ENCODE peak calls at places on chromosomes 5 and 9, in nine cellular contexts. One of them, this sample, is unnamed.
A peak's percentile ranks its signal among the peaks of the same experiment; 100 is the strongest.

GRCh38 chr5:157732130-157732783 is 1.0 kb downstream of the THG1L start:
- DNase-seq in mammary epithelial cell: no peak
- DNase-seq in colonic mucosa: no peak
- DNase-seq in spleen: no peak
- DNase-seq in HCT116: no peak
- DNase-seq in lower lobe of right lung: no peak
- DNase-seq in cardiac muscle cell: no peak
- DNase-seq in sigmoid colon: no peak
- DNase-seq in GM23338: no peak
- DNase-seq in this sample: no peak

GRCh38 chr9:29514336-29514735 is 1941.1 kb upstream of the C9orf72 start:
- DNase-seq in lower lobe of right lung: no peak
- DNase-seq in GM23338: peak; percentile 54
- DNase-seq in cardiac muscle cell: peak; percentile 5
- DNase-seq in HCT116: no peak
- DNase-seq in sigmoid colon: no peak
- DNase-seq in mammary epithelial cell: peak; percentile 2
- DNase-seq in spleen: no peak
- DNase-seq in colonic mucosa: no peak
- DNase-seq in this sample: no peak

GRCh38 chr5:143781993-143782520 is 29.9 kb upstream of the HMHB1 start:
- DNase-seq in lower lobe of right lung: no peak
- DNase-seq in GM23338: no peak
- DNase-seq in mammary epithelial cell: no peak
- DNase-seq in cardiac muscle cell: no peak
- DNase-seq in HCT116: no peak
- DNase-seq in spleen: no peak
- DNase-seq in sigmoid colon: no peak
- DNase-seq in colonic mucosa: no peak
- DNase-seq in this sample: no peak

GRCh38 chr5:50667079-50667652 is 729 bp downstream of the PARP8 start:
- DNase-seq in GM23338: peak; percentile 76
- DNase-seq in colonic mucosa: peak; percentile 51
- DNase-seq in HCT116: no peak
- DNase-seq in sigmoid colon: peak; percentile 81
- DNase-seq in spleen: peak; percentile 94
- DNase-seq in cardiac muscle cell: peak; percentile 74
- DNase-seq in lower lobe of right lung: peak; percentile 82
- DNase-seq in mammary epithelial cell: peak; percentile 59
- DNase-seq in this sample: peak; percentile 12

GRCh38 chr5:159765034-159765433 is 151.2 kb upstream of the ADRA1B start:
- DNase-seq in GM23338: no peak
- DNase-seq in mammary epithelial cell: no peak
- DNase-seq in sigmoid colon: no peak
- DNase-seq in lower lobe of right lung: no peak
- DNase-seq in spleen: no peak
- DNase-seq in cardiac muscle cell: no peak
- DNase-seq in HCT116: no peak
- DNase-seq in colonic mucosa: no peak
- DNase-seq in this sample: no peak

GRCh38 chr5:140258016-140258415 is 44.9 kb downstream of the PFDN1 start:
- DNase-seq in lower lobe of right lung: no peak
- DNase-seq in mammary epithelial cell: no peak
- DNase-seq in colonic mucosa: no peak
- DNase-seq in GM23338: no peak
- DNase-seq in sigmoid colon: no peak
- DNase-seq in HCT116: no peak
- DNase-seq in spleen: no peak
- DNase-seq in cardiac muscle cell: no peak
- DNase-seq in this sample: no peak

GRCh38 chr5:67639311-67639710 is 442.7 kb upstream of the CD180 start:
- DNase-seq in HCT116: no peak
- DNase-seq in colonic mucosa: no peak
- DNase-seq in lower lobe of right lung: no peak
- DNase-seq in GM23338: peak; percentile 15
- DNase-seq in spleen: no peak
- DNase-seq in sigmoid colon: peak; percentile 67
- DNase-seq in cardiac muscle cell: no peak
- DNase-seq in mammary epithelial cell: no peak
- DNase-seq in this sample: no peak

GRCh38 chr9:93479726-93480125 is 26.3 kb upstream of the FAM120AOS start:
- DNase-seq in lower lobe of right lung: no peak
- DNase-seq in colonic mucosa: no peak
- DNase-seq in HCT116: no peak
- DNase-seq in sigmoid colon: no peak
- DNase-seq in spleen: no peak
- DNase-seq in mammary epithelial cell: no peak
- DNase-seq in GM23338: no peak
- DNase-seq in cardiac muscle cell: no peak
- DNase-seq in this sample: no peak

GRCh38 chr5:78467744-78468357 is 107.4 kb downstream of the SCAMP1 start:
- DNase-seq in colonic mucosa: no peak
- DNase-seq in GM23338: peak; percentile 73
- DNase-seq in lower lobe of right lung: no peak
- DNase-seq in HCT116: no peak
- DNase-seq in mammary epithelial cell: peak; percentile 20
- DNase-seq in spleen: no peak
- DNase-seq in sigmoid colon: no peak
- DNase-seq in cardiac muscle cell: peak; percentile 56
- DNase-seq in this sample: no peak

GRCh38 chr9:84970432-84970831 is 300.9 kb downstream of the NTRK2 start:
- DNase-seq in spleen: no peak
- DNase-seq in colonic mucosa: peak; percentile 45
- DNase-seq in lower lobe of right lung: no peak
- DNase-seq in cardiac muscle cell: no peak
- DNase-seq in mammary epithelial cell: peak; percentile 88
- DNase-seq in GM23338: no peak
- DNase-seq in sigmoid colon: no peak
- DNase-seq in HCT116: no peak
- DNase-seq in this sample: no peak

GRCh38 chr9:127874301-127875216 is 2.9 kb downstream of the AK1 start:
- DNase-seq in GM23338: no peak
- DNase-seq in cardiac muscle cell: no peak
- DNase-seq in HCT116: no peak
- DNase-seq in sigmoid colon: peak; percentile 69
- DNase-seq in spleen: peak; percentile 65
- DNase-seq in colonic mucosa: no peak
- DNase-seq in lower lobe of right lung: no peak
- DNase-seq in mammary epithelial cell: peak; percentile 70
- DNase-seq in this sample: no peak
- H3K27ac ChIP-seq in GM23338: no peak overlapping the region
- H3K27ac ChIP-seq in cardiac muscle cell: peak overlapping the region; percentile 66
- H3K27ac ChIP-seq in HCT116: no peak overlapping the region
- H3K27ac ChIP-seq in sigmoid colon: peak overlapping the region; percentile 82
- H3K27ac ChIP-seq in spleen: peak overlapping the region; percentile 78
- H3K27ac ChIP-seq in colonic mucosa: peak overlapping the region; percentile 7
- H3K27ac ChIP-seq in lower lobe of right lung: peak overlapping the region; percentile 56
- H3K27ac ChIP-seq in mammary epithelial cell: peak overlapping the region; percentile 13
- H3K27ac ChIP-seq in this sample: peak overlapping the region; percentile 80

GRCh38 chr5:8884029-8884428 is 661.8 kb downstream of the SEMA5A start:
- DNase-seq in spleen: no peak
- DNase-seq in HCT116: no peak
- DNase-seq in GM23338: no peak
- DNase-seq in cardiac muscle cell: no peak
- DNase-seq in lower lobe of right lung: no peak
- DNase-seq in colonic mucosa: no peak
- DNase-seq in mammary epithelial cell: no peak
- DNase-seq in sigmoid colon: no peak
- DNase-seq in this sample: no peak
- TF ChIP-seq CTCF in spleen: no peak
- TF ChIP-seq CTCF in HCT116: no peak
- TF ChIP-seq CTCF in GM23338: peak; percentile 26
- TF ChIP-seq CTCF in cardiac muscle cell: no peak
- TF ChIP-seq CTCF in lower lobe of right lung: no peak
- TF ChIP-seq CTCF in colonic mucosa: no peak
- TF ChIP-seq CTCF in mammary epithelial cell: peak; percentile 38
- TF ChIP-seq CTCF in sigmoid colon: no peak
- TF ChIP-seq CTCF in this sample: no peak

GRCh38 chr5:1299511-1299850 is 4.6 kb upstream of the TERT start:
- DNase-seq in HCT116: no peak
- DNase-seq in spleen: no peak
- DNase-seq in GM23338: no peak
- DNase-seq in sigmoid colon: peak; percentile 52
- DNase-seq in cardiac muscle cell: no peak
- DNase-seq in mammary epithelial cell: no peak
- DNase-seq in lower lobe of right lung: peak; percentile 36
- DNase-seq in colonic mucosa: no peak
- DNase-seq in this sample: peak; percentile 61
- H3K27ac ChIP-seq in HCT116: no peak overlapping the region
- H3K27ac ChIP-seq in spleen: no peak overlapping the region
- H3K27ac ChIP-seq in GM23338: no peak overlapping the region
- H3K27ac ChIP-seq in sigmoid colon: no peak overlapping the region
- H3K27ac ChIP-seq in cardiac muscle cell: no peak overlapping the region
- H3K27ac ChIP-seq in mammary epithelial cell: no peak overlapping the region
- H3K27ac ChIP-seq in lower lobe of right lung: no peak overlapping the region
- H3K27ac ChIP-seq in colonic mucosa: no peak overlapping the region
- H3K27ac ChIP-seq in this sample: no peak overlapping the region

GRCh38 chr9:107090218-107090617 is 192.9 kb upstream of the RAD23B start:
- DNase-seq in lower lobe of right lung: no peak
- DNase-seq in colonic mucosa: no peak
- DNase-seq in mammary epithelial cell: no peak
- DNase-seq in GM23338: no peak
- DNase-seq in sigmoid colon: no peak
- DNase-seq in spleen: no peak
- DNase-seq in cardiac muscle cell: no peak
- DNase-seq in HCT116: no peak
- DNase-seq in this sample: no peak

GRCh38 chr9:107086460-107086859 is 196.6 kb upstream of the RAD23B start:
- DNase-seq in mammary epithelial cell: no peak
- DNase-seq in HCT116: no peak
- DNase-seq in colonic mucosa: no peak
- DNase-seq in lower lobe of right lung: no peak
- DNase-seq in cardiac muscle cell: no peak
- DNase-seq in sigmoid colon: no peak
- DNase-seq in spleen: no peak
- DNase-seq in GM23338: no peak
- DNase-seq in this sample: no peak

GRCh38 chr9:107087256-107087655 is 195.8 kb upstream of the RAD23B start:
- DNase-seq in GM23338: no peak
- DNase-seq in spleen: no peak
- DNase-seq in mammary epithelial cell: no peak
- DNase-seq in lower lobe of right lung: no peak
- DNase-seq in colonic mucosa: no peak
- DNase-seq in sigmoid colon: no peak
- DNase-seq in HCT116: no peak
- DNase-seq in cardiac muscle cell: no peak
- DNase-seq in this sample: no peak
- TF ChIP-seq CTCF in GM23338: no peak
- TF ChIP-seq CTCF in spleen: no peak
- TF ChIP-seq CTCF in mammary epithelial cell: peak; percentile 27
- TF ChIP-seq CTCF in lower lobe of right lung: no peak
- TF ChIP-seq CTCF in colonic mucosa: no peak
- TF ChIP-seq CTCF in sigmoid colon: no peak
- TF ChIP-seq CTCF in HCT116: peak; percentile 13
- TF ChIP-seq CTCF in cardiac muscle cell: peak; percentile 15
- TF ChIP-seq CTCF in this sample: no peak

DNA sequence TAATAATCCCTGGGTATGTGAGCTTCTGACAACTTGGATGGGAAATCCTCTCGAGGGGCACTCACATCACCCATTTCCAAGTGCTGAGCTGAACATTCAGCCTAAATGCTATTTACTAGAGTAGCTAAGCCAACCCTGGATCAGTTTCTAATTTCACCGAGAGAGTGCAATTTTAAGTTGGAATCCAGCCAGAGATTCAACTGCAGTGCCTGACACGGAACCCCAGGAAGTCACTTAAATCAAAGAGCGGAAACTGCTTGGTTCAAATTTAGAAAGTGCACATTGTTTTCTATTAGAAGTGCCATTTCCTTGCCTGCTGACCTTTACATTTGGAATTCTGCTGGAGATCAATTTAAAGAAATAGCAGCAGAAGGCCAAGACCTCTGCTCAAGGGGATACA is 8.8 kb downstream of the SPRY4 start:
- DNase-seq in spleen: no peak
- DNase-seq in HCT116: no peak
- DNase-seq in mammary epithelial cell: no peak
- DNase-seq in sigmoid colon: no peak
- DNase-seq in GM23338: no peak
- DNase-seq in lower lobe of right lung: no peak
- DNase-seq in cardiac muscle cell: peak; percentile 67
- DNase-seq in colonic mucosa: no peak
- DNase-seq in this sample: no peak
- H3K27ac ChIP-seq in spleen: peak overlapping the region; percentile 18
- H3K27ac ChIP-seq in HCT116: peak overlapping the region; percentile 37
- H3K27ac ChIP-seq in mammary epithelial cell: no peak overlapping the region
- H3K27ac ChIP-seq in sigmoid colon: peak overlapping the region; percentile 33
- H3K27ac ChIP-seq in GM23338: peak overlapping the region; percentile 57
- H3K27ac ChIP-seq in lower lobe of right lung: peak overlapping the region; percentile 33
- H3K27ac ChIP-seq in cardiac muscle cell: peak overlapping the region; percentile 60
- H3K27ac ChIP-seq in colonic mucosa: no peak overlapping the region
- H3K27ac ChIP-seq in this sample: peak overlapping the region; percentile 3

DNA sequence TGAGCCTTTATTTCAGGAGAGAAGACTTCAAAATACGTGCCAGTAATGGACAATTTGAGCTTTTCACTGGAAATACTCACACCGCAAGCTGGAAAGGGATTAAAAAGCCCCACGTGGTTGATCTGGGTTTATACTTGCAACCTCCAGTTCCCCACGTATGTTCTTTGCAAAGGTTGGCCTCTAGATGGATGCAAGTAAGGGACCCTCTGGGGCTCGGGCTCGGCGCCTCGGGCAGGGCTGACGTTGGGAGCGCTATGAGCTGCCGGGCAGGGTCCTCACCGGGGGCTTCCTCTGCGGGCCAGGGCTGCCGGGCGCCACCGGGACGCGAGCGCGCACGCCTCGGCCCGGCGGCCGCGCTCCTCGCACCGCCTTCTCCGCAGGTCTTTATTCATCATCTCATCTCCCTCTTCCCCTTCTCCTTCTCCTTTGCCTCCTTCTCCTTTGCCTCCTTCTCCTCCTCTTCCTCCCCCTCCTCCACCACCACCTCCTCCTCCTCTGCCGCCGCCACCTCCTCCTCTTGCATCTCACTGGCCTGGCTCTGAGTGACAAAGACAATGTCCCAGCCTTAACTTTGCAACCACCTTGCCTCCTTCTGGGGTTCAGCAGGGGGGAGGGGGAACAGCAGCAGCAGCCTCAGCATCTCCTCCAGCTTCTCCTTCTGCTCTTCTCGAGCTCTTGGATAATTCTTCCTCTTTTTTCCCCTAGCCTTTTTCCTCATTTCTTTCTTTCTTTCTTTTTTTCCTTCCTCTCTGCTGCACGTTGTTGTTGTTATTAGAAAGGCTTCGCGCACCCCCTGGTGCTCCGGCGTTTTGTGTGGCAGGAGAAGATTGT is 636 bp upstream of the ZNF462 start:
- DNase-seq in HCT116: no peak
- DNase-seq in cardiac muscle cell: peak; percentile 77
- DNase-seq in spleen: no peak
- DNase-seq in colonic mucosa: peak; percentile 77
- DNase-seq in sigmoid colon: peak; percentile 73
- DNase-seq in lower lobe of right lung: no peak
- DNase-seq in GM23338: peak; percentile 68
- DNase-seq in mammary epithelial cell: peak; percentile 42
- DNase-seq in this sample: no peak
- TF ChIP-seq CTCF in HCT116: no peak
- TF ChIP-seq CTCF in cardiac muscle cell: peak; percentile 47
- TF ChIP-seq CTCF in spleen: no peak
- TF ChIP-seq CTCF in colonic mucosa: no peak
- TF ChIP-seq CTCF in sigmoid colon: no peak
- TF ChIP-seq CTCF in lower lobe of right lung: no peak
- TF ChIP-seq CTCF in GM23338: no peak
- TF ChIP-seq CTCF in mammary epithelial cell: peak; percentile 50
- TF ChIP-seq CTCF in this sample: no peak